ENCODE peak calls at places on chromosomes 13 and 19, in eight cellular contexts. Z, Y, X, P, W, S, Q and A are unnamed samples.
A peak's percentile ranks its signal among the peaks of the same experiment; 100 is the strongest.

GRCh38 chr13:67935655-67936054 is 705.5 kb upstream of the PCDH9 start:
- DNase-seq in Z (no peak), Y (no peak), X (no peak), P (no peak), W (no peak), S (no peak), Q (no peak), A (no peak)

GRCh38 chr13:111854403-111854802 is 212.5 kb upstream of the SOX1 start:
- DNase-seq in Z (no peak), Y (no peak), X (no peak), P (no peak), W (no peak), S (no peak), Q (no peak), A (no peak)

GRCh38 chr19:38550376-38550775 is 67.4 kb downstream of the MAP4K1 start:
- DNase-seq in Z (no peak), Y (no peak), X (no peak), P (no peak), W (peak; percentile 4), S (no peak), Q (no peak), A (no peak)

GRCh38 chr19:38721977-38722773 is 22.1 kb downstream of the CAPN12 start:
- DNase-seq in Z (no peak), Y (no peak), X (no peak), P (no peak), W (no peak), S (no peak), Q (no peak), A (no peak)

GRCh38 chr13:110561335-110562033 is at the start of gene RAB20:
- DNase-seq in Z (peak; percentile 89), Y (peak; percentile 96), X (peak; percentile 72), P (peak; percentile 8), W (peak; percentile 93), S (peak; percentile 47), Q (peak; percentile 96), A (peak; percentile 78)

GRCh38 chr19:52229524-52229923 is 39.7 kb downstream of the PPP2R1A start:
- DNase-seq in Z (no peak), Y (no peak), X (no peak), P (no peak), W (no peak), S (no peak), Q (no peak), A (no peak)

GRCh38 chr19:3084943-3085342 is 9.2 kb upstream of the GNA11 start:
- DNase-seq in Z (no peak), Y (no peak), X (no peak), P (no peak), W (peak; percentile 94), S (no peak), Q (no peak), A (no peak)

GRCh38 chr19:6042776-6043726 is 65.1 kb upstream of the RANBP3 start:
- DNase-seq in Z (no peak), Y (no peak), X (no peak), P (no peak), W (no peak), S (no peak), Q (no peak), A (no peak)

GRCh38 chr19:15621801-15622200 is 6.8 kb downstream of the CYP4F8 start:
- DNase-seq in Z (no peak), Y (no peak), X (no peak), P (no peak), W (no peak), S (no peak), Q (no peak), A (no peak)

GRCh38 chr13:46211116-46211515 is 612 bp upstream of the LRRC63 start:
- DNase-seq in Z (peak; percentile 69), Y (no peak), X (no peak), P (no peak), W (no peak), S (no peak), Q (peak; percentile 56), A (peak; percentile 3)

GRCh38 chr19:29952127-29952526 is 10.1 kb downstream of the URI1 start:
- DNase-seq in Z (no peak), Y (no peak), X (no peak), P (no peak), W (no peak), S (no peak), Q (no peak), A (no peak)

GRCh38 chr19:47274891-47275865 is 493 bp downstream of the INAFM1 start:
- DNase-seq in Z (no peak), Y (no peak), X (no peak), P (no peak), W (peak; percentile 75), S (no peak), Q (no peak), A (no peak)

GRCh38 chr19:35846038-35846668 is 6.2 kb downstream of the NPHS1 start:
- DNase-seq in Z (no peak), Y (no peak), X (no peak), P (no peak), W (no peak), S (no peak), Q (no peak), A (no peak)

GRCh38 chr13:64158910-64159309 is 2743.3 kb upstream of the PCDH20 start:
- DNase-seq in Z (no peak), Y (peak; percentile 73), X (peak; percentile 63), P (no peak), W (no peak), S (no peak), Q (no peak), A (peak; percentile 11)

GRCh38 chr13:74026753-74027152 is 107.5 kb downstream of the KLF12 start:
- DNase-seq in Z (no peak), Y (no peak), X (peak; percentile 41), P (no peak), W (no peak), S (peak; percentile 48), Q (no peak), A (no peak)

GRCh38 chr13:89955773-89956172 is 1391.7 kb upstream of the MIR17HG start:
- DNase-seq in Z (no peak), Y (no peak), X (no peak), P (no peak), W (no peak), S (no peak), Q (no peak), A (no peak)

GRCh38 chr13:36850790-36851438 is 31.9 kb downstream of the RFXAP start:
- DNase-seq in Z (peak; percentile 34), Y (no peak), X (no peak), P (peak; percentile 3), W (no peak), S (no peak), Q (peak; percentile 72), A (no peak)

GRCh38 chr19:34774857-34775256 is 1.8 kb upstream of the ZNF599 start:
- DNase-seq in Z (no peak), Y (no peak), X (no peak), P (no peak), W (no peak), S (no peak), Q (no peak), A (no peak)

GRCh38 chr13:113413898-113414282 is 39.4 kb downstream of the ADPRHL1 start:
- DNase-seq in Z (no peak), Y (peak; percentile 60), X (no peak), P (no peak), W (no peak), S (no peak), Q (no peak), A (peak; percentile 53)

GRCh38 chr13:28805193-28805819 is 14.8 kb upstream of the MTUS2 start:
- DNase-seq in Z (peak; percentile 27), Y (peak; percentile 27), X (no peak), P (no peak), W (no peak), S (no peak), Q (peak; percentile 43), A (no peak)

GRCh38 chr19:22026687-22027086 is 15.9 kb upstream of the ZNF208 start:
- DNase-seq in Z (no peak), Y (no peak), X (no peak), P (no peak), W (no peak), S (no peak), Q (no peak), A (no peak)

GRCh38 chr19:36142046-36142445 is 2.2 kb downstream of the CAPNS1 start:
- DNase-seq in Z (no peak), Y (no peak), X (no peak), P (no peak), W (no peak), S (no peak), Q (no peak), A (no peak)

GRCh38 chr13:74009100-74009668 is 125.0 kb downstream of the KLF12 start:
- DNase-seq in Z (no peak), Y (no peak), X (no peak), P (no peak), W (no peak), S (no peak), Q (no peak), A (no peak)

GRCh38 chr13:32246468-32246867 is 68.7 kb downstream of the ZAR1L start:
- DNase-seq in Z (peak; percentile 87), Y (peak; percentile 82), X (peak; percentile 71), P (no peak), W (no peak), S (no peak), Q (peak; percentile 80), A (peak; percentile 82)

GRCh38 chr19:44515907-44516306 is 13.6 kb downstream of the CEACAM20 start:
- DNase-seq in Z (no peak), Y (no peak), X (no peak), P (no peak), W (no peak), S (no peak), Q (no peak), A (no peak)

GRCh38 chr13:71218960-71219359 is 648.0 kb downstream of the DACH1 start:
- DNase-seq in Z (peak; percentile 15), Y (no peak), X (no peak), P (no peak), W (no peak), S (no peak), Q (no peak), A (no peak)